ENCODE peak calls at places on chromosomes 2 and 18, in six cellular contexts. C is NCI-H2171 treated with DMSO at 0.1 percent for 48 hours, P is sciatic nerve, E is Calu3, K is psoas muscle, W is HS-5. A is an unnamed sample.

GRCh38 chr18:34494359-34494696 is 215.8 kb upstream of the DTNA start:
- DNase-seq in P (no peak), C (no peak), W (no peak), E (peak), K (peak), A (no peak)

GRCh38 chr18:22504665-22505064 is 87.0 kb upstream of the CTAGE1 start:
- DNase-seq in W (no peak), C (no peak), K (no peak), E (no peak), P (no peak), A (peak)

GRCh38 chr2:135913726-135914365 is 37.6 kb upstream of the MCM6 start:
- DNase-seq in E (peak), P (no peak), K (no peak), W (peak), C (peak), A (peak)

GRCh38 chr18:69402219-69402989 is 1.7 kb downstream of the DOK6 start:
- DNase-seq in K (no peak), C (no peak), E (no peak), P (no peak), W (no peak), A (no peak)

GRCh38 chr2:149648282-149649030 is 60.9 kb upstream of the MMADHC start:
- DNase-seq in K (no peak), W (peak), P (no peak), E (peak), C (no peak), A (peak)

GRCh38 chr2:215542690-215543089 is 106.8 kb upstream of the FN1 start:
- DNase-seq in E (no peak), W (no peak), C (no peak), P (no peak), K (no peak), A (no peak)

GRCh38 chr2:20618468-20618885 is 32.4 kb downstream of the HS1BP3 start:
- DNase-seq in C (no peak), E (no peak), P (peak), W (no peak), K (peak), A (no peak)

GRCh38 chr2:44075536-44075935 is 79.7 kb upstream of the LRPPRC start:
- DNase-seq in C (peak), W (no peak), K (peak), E (no peak), P (no peak), A (no peak)

GRCh38 chr2:88735853-88736252 is 44.4 kb downstream of the RPIA start:
- DNase-seq in K (peak), C (no peak), P (no peak), W (no peak), E (peak), A (no peak)

GRCh38 chr2:96359866-96360265 is 24.3 kb downstream of the NCAPH start:
- DNase-seq in C (no peak), W (no peak), E (no peak), K (no peak), P (no peak), A (no peak)

GRCh38 chr18:9562584-9562983 is 51.8 kb downstream of the PPP4R1 start:
- DNase-seq in K (no peak), P (no peak), W (no peak), C (no peak), E (no peak), A (no peak)

GRCh38 chr2:182649316-182649715 is 66.7 kb upstream of the DNAJC10 start:
- DNase-seq in P (no peak), E (peak), K (no peak), C (peak), W (no peak), A (peak)

GRCh38 chr18:54023471-54023870 is 201.0 kb downstream of the MBD2 start:
- DNase-seq in P (no peak), E (no peak), K (no peak), W (peak), C (no peak), A (no peak)

GRCh38 chr2:232960862-232961261 is 52.2 kb downstream of the NGEF start:
- DNase-seq in W (no peak), K (no peak), C (no peak), E (no peak), P (no peak), A (no peak)

GRCh38 chr2:169159686-169160085 is 90.3 kb downstream of the DHRS9 start:
- DNase-seq in K (no peak), C (no peak), W (no peak), E (no peak), P (no peak), A (no peak)

GRCh38 chr18:76524477-76524876 is 29.4 kb upstream of the ZNF516 start:
- DNase-seq in K (no peak), P (no peak), E (no peak), W (no peak), C (no peak), A (no peak)

GRCh38 chr18:45248240-45248903 is 366.9 kb upstream of the SLC14A2 start:
- DNase-seq in K (no peak), P (no peak), C (no peak), E (no peak), W (no peak), A (no peak)

GRCh38 chr2:15693926-15694588 is 102.4 kb downstream of the DDX1 start:
- DNase-seq in W (no peak), E (no peak), C (no peak), K (no peak), P (no peak), A (no peak)

GRCh38 chr18:49725809-49726514 is 87.4 kb downstream of the ACAA2 start:
- DNase-seq in E (peak), P (peak), W (no peak), K (peak), C (no peak), A (peak)

GRCh38 chr2:240554767-240555493 is 2.9 kb downstream of the ANKMY1 start:
- DNase-seq in P (no peak), C (no peak), W (no peak), K (no peak), E (no peak), A (no peak)

GRCh38 chr2:159695798-159696448 is 16.4 kb upstream of the MARCHF7 start:
- DNase-seq in P (no peak), W (no peak), C (no peak), E (no peak), K (no peak), A (no peak)

GRCh38 chr2:27133195-27133875 is 1.1 kb downstream of the PREB start:
- DNase-seq in K (peak), C (no peak), W (no peak), E (no peak), P (no peak), A (no peak)

GRCh38 chr2:43305537-43305936 is 79.1 kb upstream of the ZFP36L2 start:
- DNase-seq in K (peak), C (no peak), E (no peak), W (no peak), P (no peak), A (no peak)

GRCh38 chr2:145811467-145812162 is 1291.7 kb upstream of the ZEB2 start:
- DNase-seq in E (no peak), C (no peak), P (no peak), K (no peak), W (no peak), A (no peak)

GRCh38 chr2:150403457-150403856 is 84.0 kb downstream of the RND3 start:
- DNase-seq in C (no peak), K (no peak), E (no peak), P (no peak), W (no peak), A (no peak)

GRCh38 chr18:26574958-26575864 is 26.9 kb upstream of the KCTD1 start:
- DNase-seq in K (peak), E (peak), C (no peak), P (peak), W (no peak), A (peak)

GRCh38 chr2:220246356-220246755 is 618.9 kb downstream of the SLC4A3 start:
- DNase-seq in W (no peak), E (no peak), C (no peak), K (no peak), P (no peak), A (no peak)

GRCh38 chr2:81853331-81853730 is 1548.8 kb upstream of the LRRTM1 start:
- DNase-seq in E (no peak), C (no peak), W (no peak), K (no peak), P (no peak), A (no peak)

GRCh38 chr2:100730290-100730868 is 89.6 kb upstream of the NPAS2 start:
- DNase-seq in E (peak), P (peak), C (no peak), W (peak), K (peak), A (peak)

GRCh38 chr2:24429711-24430110 is 61.3 kb upstream of the NCOA1 start:
- DNase-seq in C (no peak), K (no peak), P (no peak), E (no peak), W (no peak), A (no peak)

GRCh38 chr18:14928396-14928795 is 180.4 kb downstream of the ANKRD30B start:
- DNase-seq in P (no peak), K (no peak), W (no peak), C (no peak), E (peak), A (no peak)

GRCh38 chr2:128315829-128316776 is 2.6 kb downstream of the HS6ST1 start:
- DNase-seq in W (no peak), P (peak), E (no peak), C (no peak), K (peak), A (no peak)

GRCh38 chr18:48543228-48543627 is 4.4 kb downstream of the CTIF start:
- DNase-seq in K (no peak), W (no peak), E (peak), P (no peak), C (no peak), A (no peak)

GRCh38 chr2:150594299-150594698 is 106.8 kb upstream of the RND3 start:
- DNase-seq in C (no peak), P (no peak), W (no peak), E (no peak), K (no peak), A (no peak)

GRCh38 chr2:75047189-75047812 is 88.9 kb downstream of the POLE4 start:
- DNase-seq in E (no peak), W (peak), K (no peak), P (no peak), C (no peak), A (peak)

GRCh38 chr2:25115902-25116301 is 52.5 kb downstream of the POMC start:
- DNase-seq in K (no peak), P (no peak), E (no peak), W (no peak), C (no peak), A (no peak)

GRCh38 chr2:213315168-213315876 is 31.1 kb downstream of the SPAG16 start:
- DNase-seq in C (no peak), K (no peak), W (no peak), E (no peak), P (no peak), A (no peak)

GRCh38 chr18:45777393-45777792 is 48.1 kb upstream of the SIGLEC15 start:
- DNase-seq in C (no peak), K (no peak), W (no peak), E (no peak), P (no peak), A (peak)

GRCh38 chr2:193348055-193348454 is 1153.3 kb upstream of the TMEFF2 start:
- DNase-seq in W (no peak), E (no peak), P (no peak), C (no peak), K (no peak), A (no peak)

A was measured in kidney glomerular epithelial cell.